ENCODE peak calls at places on chromosomes 1 and 21, in eight cellular contexts. X is A673, G is left ventricle myocardium inferior, B is PC-9, Z is hepatocyte, O is Calu3, A is BE2C, Y is A549. L is an unnamed sample.

GRCh38 chr1:32239335-32239734 is 7.7 kb upstream of the FAM167B start:
- DNase-seq in X (no peak), G (no peak), B (no peak), Z (no peak), O (no peak), A (no peak), Y (no peak), L (no peak)

GRCh38 chr1:220451541-220451940 is 76.4 kb upstream of the MARK1 start:
- DNase-seq in X (no peak), G (no peak), B (peak; percentile 71), Z (peak; percentile 60), O (no peak), A (no peak), Y (no peak), L (no peak)

GRCh38 chr1:67429528-67430357 is 459 bp downstream of the SERBP1 start:
- DNase-seq in X (peak; percentile 45), G (peak; percentile 19), B (no peak), Z (peak; percentile 44), O (peak; percentile 15), A (peak; percentile 6), Y (no peak), L (peak; percentile 16)

GRCh38 chr1:7454052-7454815 is 316.9 kb upstream of the VAMP3 start:
- DNase-seq in X (peak; percentile 52), G (peak; percentile 31), B (no peak), Z (peak; percentile 34), O (peak; percentile 48), A (peak; percentile 53), Y (no peak), L (peak; percentile 17)

GRCh38 chr1:29685387-29685786 is 449.1 kb downstream of the PTPRU start:
- DNase-seq in X (no peak), G (no peak), B (no peak), Z (no peak), O (no peak), A (no peak), Y (no peak), L (no peak)

GRCh38 chr1:15027515-15027948 is 126.0 kb upstream of the TMEM51 start:
- DNase-seq in X (peak; percentile 57), G (peak; percentile 65), B (no peak), Z (peak; percentile 81), O (peak; percentile 76), A (peak; percentile 57), Y (peak; percentile 64), L (peak; percentile 65)

GRCh38 chr1:206586501-206587445 is 25.5 kb downstream of the EIF2D start:
- DNase-seq in X (no peak), G (no peak), B (peak; percentile 57), Z (no peak), O (no peak), A (no peak), Y (no peak), L (no peak)

GRCh38 chr1:201504179-201504631 is 2.7 kb downstream of the CSRP1 start:
- DNase-seq in X (no peak), G (no peak), B (no peak), Z (no peak), O (no peak), A (no peak), Y (no peak), L (no peak)

GRCh38 chr1:211339631-211340041 is 13.0 kb downstream of the TRAF5 start:
- DNase-seq in X (no peak), G (no peak), B (no peak), Z (no peak), O (no peak), A (peak; percentile 13), Y (no peak), L (no peak)

GRCh38 chr1:67308136-67308535 is 463 bp downstream of the IL12RB2 start:
- DNase-seq in X (no peak), G (no peak), B (no peak), Z (no peak), O (no peak), A (no peak), Y (no peak), L (no peak)

GRCh38 chr1:42876009-42876408 is 29.6 kb downstream of the ZNF691 start:
- DNase-seq in X (no peak), G (no peak), B (no peak), Z (no peak), O (no peak), A (no peak), Y (no peak), L (no peak)

GRCh38 chr1:19620786-19621185 is 23.3 kb upstream of the NBL1 start:
- DNase-seq in X (no peak), G (no peak), B (no peak), Z (no peak), O (no peak), A (no peak), Y (no peak), L (no peak)

GRCh38 chr21:41883582-41883981 is 4.4 kb upstream of the PRDM15 start:
- DNase-seq in X (no peak), G (no peak), B (no peak), Z (no peak), O (no peak), A (no peak), Y (no peak), L (no peak)

GRCh38 chr1:42676534-42677087 is 5.6 kb upstream of the YBX1 start:
- DNase-seq in X (no peak), G (peak; percentile 45), B (no peak), Z (no peak), O (no peak), A (no peak), Y (no peak), L (peak; percentile 39)

GRCh38 chr1:192100686-192101468 is 57.4 kb upstream of the RGS18 start:
- DNase-seq in X (no peak), G (no peak), B (peak; percentile 47), Z (no peak), O (no peak), A (no peak), Y (no peak), L (no peak)

GRCh38 chr1:20472860-20473711 is 12.9 kb downstream of the CAMK2N1 start:
- DNase-seq in X (no peak), G (peak; percentile 70), B (no peak), Z (peak; percentile 88), O (no peak), A (peak; percentile 72), Y (peak; percentile 85), L (peak; percentile 69)

GRCh38 chr21:33947451-33948095 is 32.0 kb upstream of the ATP5PO start:
- DNase-seq in X (peak; percentile 92), G (peak; percentile 44), B (peak; percentile 97), Z (peak; percentile 94), O (peak; percentile 78), A (peak; percentile 58), Y (peak; percentile 91), L (peak; percentile 48)

GRCh38 chr1:78145105-78145580 is 99.4 kb downstream of the GIPC2 start:
- DNase-seq in X (peak; percentile 78), G (peak; percentile 21), B (peak; percentile 51), Z (peak; percentile 80), O (peak; percentile 67), A (peak; percentile 29), Y (peak; percentile 21), L (peak; percentile 14)

GRCh38 chr1:71039666-71040262 is 7.9 kb downstream of the PTGER3 start:
- DNase-seq in X (no peak), G (no peak), B (no peak), Z (no peak), O (no peak), A (no peak), Y (no peak), L (no peak)

GRCh38 chr1:232503497-232503896 is 126.4 kb downstream of the SIPA1L2 start:
- DNase-seq in X (no peak), G (no peak), B (no peak), Z (no peak), O (no peak), A (no peak), Y (no peak), L (no peak)

GRCh38 chr1:232501856-232502255 is 128.1 kb downstream of the SIPA1L2 start:
- DNase-seq in X (no peak), G (no peak), B (no peak), Z (no peak), O (no peak), A (no peak), Y (no peak), L (no peak)

GRCh38 chr1:232499151-232499550 is 130.8 kb downstream of the SIPA1L2 start:
- DNase-seq in X (no peak), G (no peak), B (no peak), Z (no peak), O (no peak), A (no peak), Y (no peak), L (no peak)

GRCh38 chr1:232501174-232501573 is 128.8 kb downstream of the SIPA1L2 start:
- DNase-seq in X (no peak), G (no peak), B (no peak), Z (no peak), O (no peak), A (no peak), Y (no peak), L (no peak)
- TF ChIP-seq CTCF in X (no peak), G (no peak), B (no peak), Z (no peak), O (no peak), A (no peak), Y (no peak), L (no peak)

DNA sequence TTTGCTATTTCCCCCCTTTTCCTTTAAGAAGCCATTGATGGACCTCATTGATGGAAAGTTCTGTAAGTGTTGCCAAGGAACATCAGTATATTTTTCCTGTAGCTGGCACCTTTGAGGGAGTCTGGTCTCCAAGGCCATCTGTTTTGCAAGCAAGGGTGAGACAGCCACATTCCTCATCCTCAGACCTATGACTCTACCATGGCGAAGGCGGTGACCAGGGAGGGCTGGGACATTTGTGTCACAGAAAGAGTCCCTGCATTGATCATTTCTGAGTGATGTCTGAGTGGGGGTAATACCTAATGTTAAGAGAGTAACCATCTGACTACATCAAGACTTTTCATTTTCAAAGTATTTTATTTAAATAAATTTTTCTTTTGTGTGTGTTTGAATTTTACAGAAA is 35.4 kb downstream of the KIAA0040 start:
- DNase-seq in X (no peak), G (no peak), B (no peak), Z (no peak), O (no peak), A (no peak), Y (no peak), L (no peak)
- TF ChIP-seq CTCF in X (no peak), G (no peak), B (no peak), Z (no peak), O (no peak), A (no peak), Y (no peak), L (no peak)

GRCh38 chr1:171251741-171252300 is 3.5 kb downstream of the FMO1 start:
- DNase-seq in X (peak; percentile 76), G (peak; percentile 36), B (no peak), Z (peak; percentile 80), O (peak; percentile 66), A (peak; percentile 61), Y (peak; percentile 38), L (peak; percentile 16)
- TF ChIP-seq CTCF in X (peak; percentile 79), G (peak; percentile 61), B (no peak), Z (peak; percentile 60), O (peak; percentile 75), A (peak; percentile 60), Y (peak; percentile 57), L (peak; percentile 21)

GRCh38 chr1:57017717-57018116 is 51.9 kb upstream of the C8B start:
- DNase-seq in X (peak; percentile 48), G (no peak), B (no peak), Z (no peak), O (no peak), A (no peak), Y (peak; percentile 1), L (no peak)
- TF ChIP-seq CTCF in X (peak; percentile 75), G (peak; percentile 17), B (peak; percentile 45), Z (no peak), O (no peak), A (peak; percentile 35), Y (no peak), L (no peak)

GRCh38 chr1:8794605-8795004 is 22.8 kb downstream of the RERE start:
- DNase-seq in X (no peak), G (no peak), B (no peak), Z (no peak), O (peak; percentile 6), A (no peak), Y (no peak), L (no peak)
- TF ChIP-seq CTCF in X (no peak), G (no peak), B (no peak), Z (no peak), O (no peak), A (no peak), Y (no peak), L (no peak)